ENCODE peak calls at places on chromosomes 4 and X, in seven cellular contexts. F is brain microvascular endothelial cell, H is HS-5, U is tibial artery, T is dorsolateral prefrontal cortex, X is Calu3, R is AML-193. M is an unnamed sample.

GRCh38 chr4:109816082-109816442 is 500 bp downstream of the GAR1 start:
- DNase-seq in H (no peak), U (no peak), T (no peak), R (no peak), F (no peak), X (no peak), M (no peak)

GRCh38 chrX:70022608-70023007 is 27.1 kb downstream of the AWAT2 start:
- DNase-seq in F (no peak), T (no peak), R (no peak), U (no peak), H (no peak), X (no peak), M (no peak)

GRCh38 chr4:108168672-108169562 is at the start of gene LEF1:
- DNase-seq in T (no peak), F (peak; percentile 32), U (no peak), R (no peak), H (no peak), X (no peak), M (no peak)

GRCh38 chr4:37762294-37763163 is 64.0 kb upstream of the PGM2 start:
- DNase-seq in H (no peak), X (no peak), F (peak; percentile 52), T (no peak), U (no peak), R (peak; percentile 32), M (peak; percentile 29)

GRCh38 chr4:8010618-8011017 is 71.0 kb upstream of the AFAP1 start:
- DNase-seq in R (no peak), F (peak; percentile 54), T (peak; percentile 85), U (no peak), X (no peak), H (no peak), M (peak; percentile 25)

GRCh38 chr4:114734581-114734980 is 136.0 kb downstream of the UGT8 start:
- DNase-seq in T (no peak), H (no peak), U (no peak), R (no peak), X (no peak), F (no peak), M (no peak)

GRCh38 chrX:13816899-13817298 is at the start of gene GPM6B:
- DNase-seq in F (no peak), U (no peak), H (no peak), X (no peak), T (peak; percentile 64), R (no peak), M (no peak)

GRCh38 chrX:19659929-19660328 is 144.6 kb upstream of the MAP3K15 start:
- DNase-seq in T (no peak), X (no peak), H (no peak), U (no peak), F (no peak), R (no peak), M (no peak)

GRCh38 chr4:84680956-84681355 is 98.0 kb downstream of the CDS1 start:
- DNase-seq in F (no peak), T (no peak), U (no peak), H (no peak), X (no peak), R (no peak), M (no peak)

GRCh38 chr4:19368800-19369199 is 882.9 kb upstream of the SLIT2 start:
- DNase-seq in U (no peak), R (no peak), F (no peak), T (no peak), X (no peak), H (no peak), M (no peak)

GRCh38 chr4:77052352-77052751 is 23.4 kb downstream of the CCNI start:
- DNase-seq in U (no peak), T (no peak), R (peak; percentile 16), X (peak; percentile 71), F (peak; percentile 40), H (no peak), M (peak; percentile 50)

GRCh38 chr4:12293906-12294525 is 865.3 kb upstream of the HS3ST1 start:
- DNase-seq in H (no peak), R (no peak), X (no peak), T (no peak), F (no peak), U (no peak), M (no peak)

GRCh38 chr4:174215936-174216699 is 67.3 kb downstream of the FBXO8 start:
- DNase-seq in F (no peak), T (no peak), R (no peak), X (no peak), U (no peak), H (no peak), M (no peak)

GRCh38 chr4:80086296-80086695 is 13.3 kb upstream of the ANTXR2 start:
- DNase-seq in F (no peak), X (no peak), U (no peak), R (no peak), T (no peak), H (no peak), M (no peak)

GRCh38 chrX:9048801-9049200 is 14.9 kb upstream of the FAM9B start:
- DNase-seq in X (no peak), R (no peak), F (no peak), T (no peak), U (no peak), H (no peak), M (no peak)

GRCh38 chr4:2930821-2931764 is 32.1 kb downstream of the NOP14 start:
- DNase-seq in T (peak; percentile 66), U (peak; percentile 72), H (no peak), F (no peak), R (no peak), X (no peak), M (no peak)

GRCh38 chr4:73883306-73883705 is 14.1 kb downstream of the CXCL1 start:
- DNase-seq in R (no peak), F (peak; percentile 68), X (no peak), H (peak; percentile 44), T (no peak), U (no peak), M (peak; percentile 23)

GRCh38 chrX:103538728-103539127 is 19.4 kb upstream of the RAB40A start:
- DNase-seq in X (no peak), U (no peak), R (no peak), T (no peak), F (no peak), H (no peak), M (peak; percentile 25)

GRCh38 chrX:123756320-123756719 is 23.5 kb upstream of the THOC2 start:
- DNase-seq in X (no peak), R (no peak), F (no peak), U (no peak), H (no peak), T (no peak), M (peak; percentile 39)

GRCh38 chrX:71095971-71096701 is 485 bp downstream of the FOXO4 start:
- DNase-seq in R (peak; percentile 36), F (no peak), T (no peak), H (no peak), X (peak; percentile 6), U (peak; percentile 84), M (no peak)

GRCh38 chr4:80185787-80186548 is 11.3 kb upstream of the PRDM8 start:
- DNase-seq in H (no peak), U (no peak), F (no peak), R (no peak), X (no peak), T (no peak), M (no peak)

GRCh38 chrX:144566592-144566991 is 680.7 kb upstream of the SPANXN1 start:
- DNase-seq in R (no peak), T (no peak), H (no peak), U (no peak), F (no peak), X (no peak), M (no peak)

GRCh38 chrX:54042609-54043010 is 1.7 kb downstream of the PHF8 start:
- DNase-seq in F (peak; percentile 50), T (no peak), H (no peak), U (peak; percentile 62), X (peak; percentile 47), R (peak; percentile 24), M (peak; percentile 39)

GRCh38 chr4:47145630-47146029 is 114.3 kb downstream of the GABRB1 start:
- DNase-seq in H (peak; percentile 52), F (peak; percentile 94), T (no peak), R (no peak), U (no peak), X (no peak), M (peak; percentile 40)

M was measured in HFFc6.